ENCODE peak calls at places on chromosome 19, in six cellular contexts. B is AG09319, H is natural killer cell, X is transverse colon, I is BE2C, S is tibial artery. V is an unnamed sample.

GRCh38 chr19:56273563-56274117 is 1.1 kb downstream of the EDDM13 start:
- DNase-seq in B (no peak), H (no peak), X (no peak), I (no peak), S (no peak), V (no peak)

GRCh38 chr19:9010693-9011092 is 484 bp upstream of the MUC16 start:
- DNase-seq in B (no peak), H (no peak), X (no peak), I (no peak), S (no peak), V (no peak)

GRCh38 chr19:16168465-16169081 is 4.8 kb downstream of the CIB3 start:
- DNase-seq in B (no peak), H (no peak), X (no peak), I (no peak), S (no peak), V (no peak)

GRCh38 chr19:53308339-53308811 is 25.2 kb upstream of the ZNF845 start:
- DNase-seq in B (no peak), H (no peak), X (no peak), I (peak; percentile 51), S (no peak), V (no peak)

GRCh38 chr19:17975032-17975431 is 8.1 kb downstream of the KCNN1 start:
- DNase-seq in B (no peak), H (no peak), X (no peak), I (no peak), S (no peak), V (no peak)

GRCh38 chr19:17739121-17739875 is 12.0 kb upstream of the FCHO1 start:
- DNase-seq in B (no peak), H (no peak), X (peak; percentile 49), I (peak; percentile 86), S (no peak), V (no peak)

GRCh38 chr19:23565256-23565655 is 121.8 kb downstream of the ZNF675 start:
- DNase-seq in B (no peak), H (no peak), X (no peak), I (no peak), S (no peak), V (no peak)

GRCh38 chr19:16888629-16889371 is at the start of gene F2RL3:
- DNase-seq in B (no peak), H (no peak), X (peak; percentile 70), I (peak; percentile 31), S (peak; percentile 33), V (no peak)

GRCh38 chr19:46218160-46218559 is 11.4 kb upstream of the IGFL1 start:
- DNase-seq in B (no peak), H (no peak), X (no peak), I (no peak), S (no peak), V (no peak)

GRCh38 chr19:3163230-3163886 is 15.2 kb upstream of the S1PR4 start:
- DNase-seq in B (no peak), H (peak; percentile 54), X (peak; percentile 56), I (peak; percentile 79), S (no peak), V (no peak)

GRCh38 chr19:18101268-18101667 is 3.7 kb downstream of the MAST3 start:
- DNase-seq in B (no peak), H (no peak), X (no peak), I (no peak), S (no peak), V (no peak)

GRCh38 chr19:46126086-46126485 is 1.6 kb upstream of the IGFL3 start:
- DNase-seq in B (no peak), H (no peak), X (no peak), I (no peak), S (no peak), V (no peak)

GRCh38 chr19:22608441-22608840 is 25.7 kb upstream of the ZNF492 start:
- DNase-seq in B (no peak), H (no peak), X (no peak), I (no peak), S (peak; percentile 17), V (peak; percentile 58)

GRCh38 chr19:5949792-5950305 is 28.1 kb downstream of the RANBP3 start:
- DNase-seq in B (no peak), H (no peak), X (no peak), I (no peak), S (no peak), V (no peak)

GRCh38 chr19:6236310-6237291 is 43.2 kb downstream of the MLLT1 start:
- DNase-seq in B (no peak), H (no peak), X (peak; percentile 71), I (peak; percentile 20), S (no peak), V (no peak)

GRCh38 chr19:12293771-12294307 is 844 bp downstream of the ZNF44 start:
- DNase-seq in B (no peak), H (peak; percentile 62), X (peak; percentile 92), I (peak; percentile 55), S (peak; percentile 73), V (peak; percentile 84)

GRCh38 chr19:48006762-48007161 is 12.3 kb downstream of the ELSPBP1 start:
- DNase-seq in B (no peak), H (no peak), X (no peak), I (peak; percentile 61), S (no peak), V (no peak)
- TF ChIP-seq CTCF in B (no peak), H (no peak), X (no peak), I (peak; percentile 71), S (no peak), V (no peak)

GRCh38 chr19:35479278-35479677 is 11.0 kb downstream of the KRTDAP start:
- DNase-seq in B (no peak), H (no peak), X (no peak), I (peak; percentile 59), S (no peak), V (no peak)
- TF ChIP-seq CTCF in B (no peak), H (no peak), X (no peak), I (peak; percentile 58), S (no peak), V (no peak)

DNA sequence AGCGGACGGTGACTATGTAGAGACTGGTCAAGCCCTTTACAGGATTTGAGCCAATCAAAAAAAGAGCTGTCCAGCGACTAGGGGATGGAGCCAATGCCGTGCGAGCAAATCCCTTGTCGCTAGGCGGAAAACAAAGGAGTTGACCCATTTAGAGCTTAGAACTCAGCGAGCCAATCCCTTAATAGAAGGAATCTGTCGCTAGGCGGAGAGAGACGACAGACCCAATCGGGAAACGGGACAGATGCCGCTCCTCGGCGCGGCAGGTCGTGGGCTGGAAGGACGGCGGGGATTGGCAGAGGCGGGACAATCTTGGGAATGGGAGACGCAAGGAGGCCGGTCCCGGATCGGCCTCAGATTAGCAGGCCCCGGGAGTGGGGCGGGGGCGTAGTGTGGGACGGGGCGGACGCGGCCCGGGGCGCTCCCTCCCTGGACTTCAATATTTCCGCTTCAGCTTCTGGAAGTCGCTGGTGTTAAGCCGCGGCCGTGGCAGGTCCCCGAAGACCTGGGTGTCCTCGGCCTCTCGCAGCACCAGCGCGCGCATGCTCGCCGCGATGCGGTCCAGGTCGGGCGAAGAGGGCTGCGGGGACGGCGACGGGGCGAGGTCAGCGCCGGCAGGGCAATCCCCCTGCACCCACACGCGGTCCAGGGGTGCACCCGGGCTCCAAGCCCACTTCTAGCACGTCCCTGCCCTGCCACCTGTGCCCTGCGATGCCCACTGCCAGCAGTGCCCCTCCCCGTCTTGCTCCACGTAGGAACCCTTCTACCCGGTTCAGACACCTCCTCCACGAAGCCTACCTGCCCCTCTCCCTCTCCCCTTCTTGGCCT is 2.3 kb upstream of the PNKP start:
- DNase-seq in B (peak; percentile 100), H (peak; percentile 90), X (peak; percentile 97), I (peak; percentile 96), S (peak; percentile 96), V (peak; percentile 99)
- TF ChIP-seq CTCF in B (no peak), H (no peak), X (no peak), I (no peak), S (peak; percentile 18), V (no peak)

DNA sequence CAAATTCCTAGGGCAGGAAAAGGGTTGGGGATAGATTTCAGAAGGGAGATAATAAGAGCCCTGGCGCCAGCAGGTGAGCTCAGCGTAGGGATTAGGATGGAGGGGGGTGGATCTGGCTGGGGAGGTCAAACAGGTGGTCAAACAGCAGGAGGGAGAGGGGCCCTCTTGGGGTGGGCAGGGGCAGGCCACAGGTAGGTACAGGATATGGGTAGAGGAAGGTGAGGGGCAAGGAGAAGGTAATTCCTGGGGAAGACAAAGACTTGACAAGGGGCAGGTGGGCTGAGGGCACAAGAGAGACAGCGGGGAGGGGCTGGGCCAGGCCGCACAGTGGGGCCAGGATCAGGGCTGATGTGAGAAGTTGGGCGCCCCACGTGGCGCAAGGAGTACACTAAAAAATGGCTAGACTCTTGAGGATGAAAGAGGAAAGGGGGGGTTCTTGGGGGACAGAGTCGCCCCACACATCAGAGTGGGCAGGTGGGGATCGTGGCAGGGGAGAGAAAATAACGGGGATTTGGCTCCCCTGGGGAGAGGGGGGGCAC is 713 bp downstream of the KRI1 start:
- DNase-seq in B (no peak), H (no peak), X (peak; percentile 55), I (peak; percentile 63), S (peak; percentile 45), V (peak; percentile 76)
- TF ChIP-seq CTCF in B (peak; percentile 35), H (no peak), X (no peak), I (peak; percentile 28), S (peak; percentile 8), V (no peak)

GRCh38 chr19:14974488-14974887 is 5.2 kb downstream of the SLC1A6 start:
- DNase-seq in B (no peak), H (no peak), X (no peak), I (no peak), S (no peak), V (no peak)
- TF ChIP-seq CTCF in B (no peak), H (no peak), X (no peak), I (no peak), S (no peak), V (no peak)

GRCh38 chr19:44673510-44673909 is 2.2 kb downstream of the CEACAM19 start:
- DNase-seq in B (no peak), H (no peak), X (no peak), I (no peak), S (no peak), V (no peak)
- TF ChIP-seq CTCF in B (no peak), H (no peak), X (no peak), I (no peak), S (no peak), V (no peak)

GRCh38 chr19:54451331-54451871 is 2.4 kb downstream of the LENG8 start:
- DNase-seq in B (no peak), H (no peak), X (no peak), I (no peak), S (no peak), V (peak; percentile 68)

GRCh38 chr19:54448774-54449700 is at the start of gene LENG8:
- DNase-seq in B (peak; percentile 97), H (peak; percentile 98), X (peak; percentile 98), I (peak; percentile 95), S (peak; percentile 97), V (peak; percentile 99)

GRCh38 chr19:54449701-54450069 is 686 bp downstream of the LENG8 start:
- DNase-seq in B (no peak), H (no peak), X (no peak), I (no peak), S (no peak), V (peak; percentile 76)

GRCh38 chr19:54444737-54445136 is 4.3 kb upstream of the LENG8 start:
- DNase-seq in B (no peak), H (no peak), X (peak; percentile 76), I (no peak), S (no peak), V (no peak)

GRCh38 chr19:54448037-54448773 is 794 bp upstream of the LENG8 start:
- DNase-seq in B (no peak), H (peak; percentile 54), X (peak; percentile 63), I (peak; percentile 61), S (peak; percentile 61), V (no peak)
- TF ChIP-seq CTCF in B (no peak), H (no peak), X (no peak), I (no peak), S (no peak), V (no peak)